ENCODE peak calls at places on chromosomes 5 and 9, in six cellular contexts. M, G, S, E, T and X are unnamed samples.

GRCh38 chr5:159833088-159833487 is 83.2 kb upstream of the ADRA1B start:
- DNase-seq in M (no peak), G (no peak), S (no peak), E (no peak), T (no peak), X (no peak)

GRCh38 chr5:109585012-109585599 is 104.6 kb upstream of the MAN2A1 start:
- DNase-seq in M (peak), G (no peak), S (peak), E (no peak), T (no peak), X (no peak)

GRCh38 chr5:172534229-172535169 is 80.2 kb upstream of the SH3PXD2B start:
- DNase-seq in M (peak), G (no peak), S (peak), E (peak), T (no peak), X (no peak)

GRCh38 chr9:104974053-104974983 is 46.4 kb upstream of the ABCA1 start:
- DNase-seq in M (no peak), G (no peak), S (peak), E (no peak), T (no peak), X (no peak)

GRCh38 chr9:131361202-131361833 is 32.6 kb upstream of the PRRC2B start:
- DNase-seq in M (peak), G (no peak), S (no peak), E (no peak), T (no peak), X (no peak)

GRCh38 chr9:126617003-126617739 is 3.4 kb downstream of the LMX1B start:
- DNase-seq in M (peak), G (no peak), S (no peak), E (no peak), T (no peak), X (no peak)

GRCh38 chr9:83935276-83935890 is 14.2 kb upstream of the KIF27 start:
- DNase-seq in M (peak), G (no peak), S (peak), E (no peak), T (no peak), X (no peak)

GRCh38 chr5:109868737-109869136 is 179.0 kb downstream of the MAN2A1 start:
- DNase-seq in M (peak), G (no peak), S (peak), E (no peak), T (no peak), X (no peak)

GRCh38 chr5:24804221-24804681 is 159.5 kb upstream of the CDH10 start:
- DNase-seq in M (no peak), G (no peak), S (no peak), E (no peak), T (no peak), X (peak)

GRCh38 chr9:121440265-121440664 is 59.4 kb downstream of the GGTA1 start:
- DNase-seq in M (no peak), G (no peak), S (peak), E (no peak), T (no peak), X (no peak)

GRCh38 chr5:125176005-125176390 is 429.6 kb upstream of the ZNF608 start:
- DNase-seq in M (no peak), G (no peak), S (no peak), E (no peak), T (no peak), X (no peak)

GRCh38 chr9:126698756-126699155 is 85.0 kb downstream of the LMX1B start:
- DNase-seq in M (no peak), G (no peak), S (no peak), E (peak), T (no peak), X (no peak)

GRCh38 chr9:109238677-109239076 is 71.6 kb upstream of the FRRS1L start:
- DNase-seq in M (peak), G (no peak), S (peak), E (no peak), T (no peak), X (no peak)

GRCh38 chr9:127885508-127886281 is 8.2 kb upstream of the AK1 start:
- DNase-seq in M (no peak), G (no peak), S (no peak), E (no peak), T (no peak), X (no peak)

GRCh38 chr5:139752506-139753350 is 42.9 kb upstream of the PSD2 start:
- DNase-seq in M (no peak), G (no peak), S (no peak), E (no peak), T (no peak), X (peak)

GRCh38 chr5:165201364-165202143 is 1696.1 kb downstream of the MAT2B start:
- DNase-seq in M (peak), G (no peak), S (no peak), E (no peak), T (no peak), X (no peak)

GRCh38 chr5:150441813-150442698 is 7.5 kb downstream of the RPS14 start:
- DNase-seq in M (no peak), G (no peak), S (no peak), E (no peak), T (no peak), X (no peak)

GRCh38 chr5:39256472-39256871 is 37.1 kb upstream of the FYB1 start:
- DNase-seq in M (peak), G (no peak), S (peak), E (no peak), T (peak), X (peak)

GRCh38 chr9:72577212-72577753 is 55.9 kb downstream of the TMC1 start:
- DNase-seq in M (peak), G (no peak), S (peak), E (no peak), T (no peak), X (peak)